ENCODE peak calls at places on chromosome 6, in eight cellular contexts. N is adipocyte; V is T-cell; P is choroid plexus epithelial cell; M is GM03348; J is AG10803; Z is effector memory CD4-positive, alpha-beta T cell; X is neuronal stem cell. I is an unnamed sample.

GRCh38 chr6:150004101-150004782 is 21.1 kb downstream of the RAET1L start:
- DNase-seq in M (no peak), J (no peak), N (no peak), V (peak), P (no peak), Z (peak), X (no peak), I (peak)

GRCh38 chr6:139291813-139292619 is at the start of gene TXLNB:
- DNase-seq in Z (peak), M (peak), J (peak), P (peak), N (peak), X (no peak), V (peak), I (peak)

GRCh38 chr6:39085129-39085528 is 29.9 kb downstream of the SAYSD1 start:
- DNase-seq in J (no peak), N (no peak), P (no peak), Z (no peak), M (no peak), V (no peak), X (no peak), I (no peak)

GRCh38 chr6:26309731-26310142 is 55.3 kb upstream of the BTN3A2 start:
- DNase-seq in V (no peak), N (peak), M (peak), J (peak), P (peak), X (no peak), Z (no peak), I (no peak)

GRCh38 chr6:101668496-101668895 is 275.0 kb downstream of the GRIK2 start:
- DNase-seq in X (no peak), P (no peak), J (no peak), M (no peak), Z (no peak), V (no peak), N (peak), I (no peak)

GRCh38 chr6:74073896-74074295 is 377.9 kb downstream of the CD109 start:
- DNase-seq in M (peak), V (no peak), P (no peak), X (no peak), Z (no peak), N (peak), J (peak), I (no peak)

GRCh38 chr6:72930733-72931132 is 294.6 kb downstream of the KHDC1L start:
- DNase-seq in V (no peak), Z (no peak), N (no peak), J (no peak), P (no peak), M (no peak), X (no peak), I (no peak)

GRCh38 chr6:15312500-15312899 is 66.6 kb downstream of the JARID2 start:
- DNase-seq in X (no peak), V (no peak), P (peak), Z (no peak), J (no peak), N (peak), M (peak), I (no peak)

GRCh38 chr6:35363293-35363750 is 21.0 kb downstream of the PPARD start:
- DNase-seq in V (no peak), P (peak), N (peak), M (no peak), J (peak), Z (no peak), X (no peak), I (no peak)

GRCh38 chr6:122082370-122082769 is 317.1 kb upstream of the HSF2 start:
- DNase-seq in N (no peak), V (no peak), J (no peak), P (no peak), Z (no peak), M (no peak), X (no peak), I (no peak)

GRCh38 chr6:1335367-1336037 is 23.6 kb downstream of the FOXQ1 start:
- DNase-seq in P (peak), N (peak), M (peak), V (no peak), X (no peak), Z (no peak), J (peak), I (no peak)

GRCh38 chr6:68778356-68779020 is 143.4 kb downstream of the ADGRB3 start:
- DNase-seq in J (peak), P (peak), M (peak), Z (no peak), V (no peak), N (peak), X (peak), I (no peak)

GRCh38 chr6:111978826-111979225 is 75.1 kb upstream of the CCN6 start:
- DNase-seq in N (peak), J (peak), X (no peak), V (no peak), M (no peak), Z (no peak), P (no peak), I (no peak)

GRCh38 chr6:41371992-41372525 is 36.7 kb downstream of the NCR2 start:
- DNase-seq in N (peak), V (no peak), P (peak), J (peak), Z (no peak), X (no peak), M (peak), I (no peak)

GRCh38 chr6:70270287-70271005 is 32.4 kb downstream of the COL9A1 start:
- DNase-seq in M (no peak), V (no peak), Z (no peak), J (no peak), X (peak), N (no peak), P (no peak), I (no peak)

GRCh38 chr6:90249044-90249443 is 47.6 kb downstream of the BACH2 start:
- DNase-seq in Z (no peak), V (no peak), M (no peak), J (no peak), P (no peak), N (no peak), X (no peak), I (peak)

GRCh38 chr6:65927141-65927540 is 220.1 kb upstream of the EYS start:
- DNase-seq in Z (no peak), X (no peak), N (no peak), J (no peak), P (no peak), V (no peak), M (no peak), I (no peak)

GRCh38 chr6:11727356-11727755 is 51.2 kb downstream of the ADTRP start:
- DNase-seq in V (no peak), P (no peak), N (peak), J (no peak), Z (no peak), M (no peak), X (no peak), I (no peak)

GRCh38 chr6:147642458-147642857 is 134.0 kb downstream of the SAMD5 start:
- DNase-seq in N (peak), P (peak), M (no peak), X (no peak), V (no peak), Z (no peak), J (no peak), I (no peak)

GRCh38 chr6:7216941-7217621 is 95.9 kb downstream of the SSR1 start:
- DNase-seq in P (no peak), X (peak), N (no peak), J (no peak), V (no peak), Z (no peak), M (no peak), I (no peak)

I was measured in activated CD8-positive, alpha-beta T cell treated with anti-CD3 and anti-CD28 coated beads, Interleukin-2, amount 10 ng/mL, durations not matched to agents 7 days and 5 days.